ENCODE peak calls at places on chromosome 10, in four cellular contexts. One of them, this sample, is unnamed.

GRCh38 chr10:135601-136464 is 578 bp downstream of the ZMYND11 start:
- DNase-seq in GM23338: peak
- DNase-seq in IMR-90: peak
- DNase-seq in caudate nucleus: peak
- DNase-seq in this sample: peak

GRCh38 chr10:21329995-21330627 is 195.4 kb downstream of the SKIDA1 start:
- DNase-seq in IMR-90: peak
- DNase-seq in caudate nucleus: no peak
- DNase-seq in GM23338: no peak
- DNase-seq in this sample: no peak

GRCh38 chr10:77230194-77230593 is 407.4 kb downstream of the KCNMA1 start:
- DNase-seq in GM23338: no peak
- DNase-seq in caudate nucleus: no peak
- DNase-seq in IMR-90: peak
- DNase-seq in this sample: no peak

GRCh38 chr10:126969310-126969709 is 64.1 kb downstream of the DOCK1 start:
- DNase-seq in IMR-90: no peak
- DNase-seq in GM23338: peak
- DNase-seq in caudate nucleus: no peak
- DNase-seq in this sample: peak

GRCh38 chr10:104246981-104247380 is 7.7 kb upstream of the GSTO1 start:
- DNase-seq in GM23338: no peak
- DNase-seq in IMR-90: peak
- DNase-seq in caudate nucleus: no peak
- DNase-seq in this sample: no peak

GRCh38 chr10:131094406-131095108 is 217.0 kb downstream of the TCERG1L start:
- DNase-seq in IMR-90: no peak
- DNase-seq in GM23338: peak
- DNase-seq in caudate nucleus: no peak
- DNase-seq in this sample: no peak

GRCh38 chr10:93006435-93007039 is 54.1 kb upstream of the CYP26C1 start:
- DNase-seq in caudate nucleus: no peak
- DNase-seq in GM23338: peak
- DNase-seq in IMR-90: peak
- DNase-seq in this sample: no peak

GRCh38 chr10:33719005-33719703 is 384.7 kb upstream of the NRP1 start:
- DNase-seq in IMR-90: no peak
- DNase-seq in GM23338: no peak
- DNase-seq in caudate nucleus: no peak
- DNase-seq in this sample: no peak

GRCh38 chr10:99466632-99467031 is 36.2 kb upstream of the GOT1 start:
- DNase-seq in GM23338: no peak
- DNase-seq in IMR-90: peak
- DNase-seq in caudate nucleus: no peak
- DNase-seq in this sample: no peak

GRCh38 chr10:86727992-86728559 is 28.3 kb upstream of the BMPR1A start:
- DNase-seq in GM23338: no peak
- DNase-seq in IMR-90: no peak
- DNase-seq in caudate nucleus: no peak
- DNase-seq in this sample: no peak

GRCh38 chr10:36202861-36203260 is 560.8 kb upstream of the FZD8 start:
- DNase-seq in IMR-90: no peak
- DNase-seq in caudate nucleus: no peak
- DNase-seq in GM23338: no peak
- DNase-seq in this sample: no peak

GRCh38 chr10:109940117-109940516 is 16.8 kb upstream of the XPNPEP1 start:
- DNase-seq in IMR-90: no peak
- DNase-seq in caudate nucleus: no peak
- DNase-seq in GM23338: no peak
- DNase-seq in this sample: no peak

GRCh38 chr10:99279626-99280111 is 44.0 kb upstream of the HPSE2 start:
- DNase-seq in IMR-90: peak
- DNase-seq in caudate nucleus: no peak
- DNase-seq in GM23338: no peak
- DNase-seq in this sample: no peak

GRCh38 chr10:124028700-124029487 is 64.5 kb downstream of the CHST15 start:
- DNase-seq in IMR-90: no peak
- DNase-seq in GM23338: no peak
- DNase-seq in caudate nucleus: no peak
- DNase-seq in this sample: no peak

GRCh38 chr10:48940372-48940771 is 732 bp upstream of the LRRC18 start:
- DNase-seq in caudate nucleus: no peak
- DNase-seq in IMR-90: no peak
- DNase-seq in GM23338: no peak
- DNase-seq in this sample: no peak

GRCh38 chr10:14936584-14936983 is 17.3 kb downstream of the DCLRE1C start:
- DNase-seq in caudate nucleus: no peak
- DNase-seq in IMR-90: no peak
- DNase-seq in GM23338: no peak
- DNase-seq in this sample: no peak

GRCh38 chr10:10726101-10726500 is 291.6 kb upstream of the CELF2 start:
- DNase-seq in GM23338: no peak
- DNase-seq in caudate nucleus: no peak
- DNase-seq in IMR-90: no peak
- DNase-seq in this sample: no peak

GRCh38 chr10:2173328-2173727 is 436.0 kb upstream of the ADARB2 start:
- DNase-seq in GM23338: no peak
- DNase-seq in IMR-90: no peak
- DNase-seq in caudate nucleus: no peak
- DNase-seq in this sample: no peak

GRCh38 chr10:100327007-100327700 is 2.9 kb downstream of the PKD2L1 start:
- DNase-seq in caudate nucleus: no peak
- DNase-seq in GM23338: no peak
- DNase-seq in IMR-90: peak
- DNase-seq in this sample: no peak

GRCh38 chr10:51667992-51668689 is 31.3 kb downstream of the CSTF2T start:
- DNase-seq in GM23338: no peak
- DNase-seq in IMR-90: peak
- DNase-seq in caudate nucleus: no peak
- DNase-seq in this sample: no peak

GRCh38 chr10:32865170-32865569 is 92.9 kb downstream of the ITGB1 start:
- DNase-seq in GM23338: no peak
- DNase-seq in caudate nucleus: no peak
- DNase-seq in IMR-90: no peak
- DNase-seq in this sample: no peak

GRCh38 chr10:115624448-115624847 is 531.3 kb downstream of the ATRNL1 start:
- DNase-seq in caudate nucleus: no peak
- DNase-seq in GM23338: no peak
- DNase-seq in IMR-90: no peak
- DNase-seq in this sample: no peak

GRCh38 chr10:102517553-102517952 is 13.8 kb downstream of the SUFU start:
- DNase-seq in GM23338: no peak
- DNase-seq in IMR-90: peak
- DNase-seq in caudate nucleus: no peak
- DNase-seq in this sample: no peak

GRCh38 chr10:84607044-84607443 is 278.7 kb downstream of the CCSER2 start:
- DNase-seq in caudate nucleus: no peak
- DNase-seq in IMR-90: no peak
- DNase-seq in GM23338: no peak
- DNase-seq in this sample: no peak

GRCh38 chr10:111522141-111522540 is 445.3 kb downstream of the ADRA2A start:
- DNase-seq in IMR-90: no peak
- DNase-seq in GM23338: no peak
- DNase-seq in caudate nucleus: no peak
- DNase-seq in this sample: no peak

GRCh38 chr10:50536617-50537252 is 87.0 kb downstream of the SGMS1 start:
- DNase-seq in GM23338: no peak
- DNase-seq in IMR-90: peak
- DNase-seq in caudate nucleus: no peak
- DNase-seq in this sample: no peak

GRCh38 chr10:73858013-73858708 is 16.2 kb downstream of the CAMK2G start:
- DNase-seq in caudate nucleus: no peak
- DNase-seq in IMR-90: no peak
- DNase-seq in GM23338: no peak
- DNase-seq in this sample: no peak
- H3K27ac ChIP-seq in caudate nucleus: peak
- H3K27ac ChIP-seq in IMR-90: no peak
- H3K27ac ChIP-seq in GM23338: peak
- H3K27ac ChIP-seq in this sample: no peak

DNA sequence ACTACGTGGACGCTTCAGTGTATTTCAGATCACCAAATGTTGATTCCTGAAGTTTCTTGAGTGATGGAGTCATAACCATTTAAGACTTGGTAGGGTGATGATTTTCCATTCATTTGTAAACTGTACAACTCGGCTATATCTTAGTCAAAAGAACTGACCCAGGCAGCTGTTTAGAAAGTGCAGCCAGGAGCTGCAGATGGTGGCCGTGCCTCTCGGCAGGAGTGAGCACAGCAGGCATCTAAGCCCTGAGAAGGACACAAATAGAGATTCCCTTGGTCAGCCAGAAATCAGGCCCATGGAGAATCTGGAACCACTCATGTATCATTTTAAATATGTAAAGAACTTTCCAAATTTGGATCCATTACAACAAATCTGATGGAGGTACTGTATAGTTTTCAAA is 177.0 kb upstream of the AKR1E2 start:
- DNase-seq in IMR-90: no peak
- DNase-seq in caudate nucleus: no peak
- DNase-seq in GM23338: no peak
- DNase-seq in this sample: no peak
- H3K27ac ChIP-seq in IMR-90: no peak
- H3K27ac ChIP-seq in caudate nucleus: no peak
- H3K27ac ChIP-seq in GM23338: no peak
- H3K27ac ChIP-seq in this sample: no peak

GRCh38 chr10:69087600-69088470 is at the start of gene SRGN:
- DNase-seq in IMR-90: peak
- DNase-seq in caudate nucleus: no peak
- DNase-seq in GM23338: no peak
- DNase-seq in this sample: no peak

GRCh38 chr10:69088801-69089501 is 1.0 kb downstream of the SRGN start:
- DNase-seq in caudate nucleus: no peak
- DNase-seq in IMR-90: peak
- DNase-seq in GM23338: no peak
- DNase-seq in this sample: no peak

GRCh38 chr10:69090687-69091450 is 3.0 kb downstream of the SRGN start:
- DNase-seq in IMR-90: no peak
- DNase-seq in caudate nucleus: no peak
- DNase-seq in GM23338: no peak
- DNase-seq in this sample: no peak

GRCh38 chr10:69088471-69088769 is 517 bp downstream of the SRGN start:
- DNase-seq in IMR-90: no peak
- DNase-seq in GM23338: no peak
- DNase-seq in caudate nucleus: no peak
- DNase-seq in this sample: no peak

DNA sequence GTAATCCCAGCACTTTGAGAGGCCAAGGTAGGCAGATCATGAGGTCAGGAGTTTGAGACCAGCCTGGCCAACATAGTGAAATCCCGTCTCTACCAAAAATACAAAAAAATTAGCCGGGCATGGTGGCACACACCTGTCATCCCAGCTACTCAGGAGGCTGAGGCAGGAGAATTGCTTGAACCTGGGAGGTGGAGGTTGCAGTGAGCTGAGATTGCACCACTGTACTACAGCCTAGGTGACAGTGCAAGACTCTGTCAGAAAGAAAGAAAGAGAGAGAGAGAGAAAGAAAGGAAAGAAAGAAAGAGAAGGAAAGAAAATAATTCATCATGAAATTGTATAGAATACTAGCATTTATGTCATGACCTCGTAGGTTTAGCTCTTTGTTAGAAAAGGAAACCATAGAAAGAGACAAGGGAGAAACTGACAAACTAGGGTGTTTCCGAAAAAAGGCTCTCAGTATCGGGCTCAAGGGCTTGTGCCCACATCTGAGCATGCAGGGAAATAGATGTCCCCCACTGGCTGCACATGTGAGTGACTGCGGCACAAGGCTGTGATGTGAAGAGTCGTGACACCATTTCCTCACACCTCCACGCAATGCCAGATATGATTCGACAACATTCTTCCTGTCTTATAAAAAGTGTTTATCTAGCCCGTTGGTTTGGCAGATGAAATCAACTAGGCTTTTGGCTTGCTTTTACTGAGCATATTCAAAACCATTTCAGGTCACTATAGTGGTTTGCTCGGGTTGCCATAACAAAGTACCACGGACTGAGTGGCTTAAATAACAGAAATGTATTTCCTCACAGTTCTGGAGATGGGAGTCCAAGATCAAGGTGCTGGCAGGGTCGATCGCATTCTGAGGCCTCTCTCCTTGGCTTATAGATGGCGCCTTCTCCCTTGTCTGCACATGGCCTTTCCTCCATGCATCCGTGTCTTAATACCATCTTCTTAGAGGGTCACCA is 2.0 kb downstream of the SRGN start:
- DNase-seq in GM23338: no peak
- DNase-seq in caudate nucleus: no peak
- DNase-seq in IMR-90: peak
- DNase-seq in this sample: peak
- H3K27ac ChIP-seq in GM23338: no peak
- H3K27ac ChIP-seq in caudate nucleus: peak
- H3K27ac ChIP-seq in IMR-90: no peak
- H3K27ac ChIP-seq in this sample: peak

DNA sequence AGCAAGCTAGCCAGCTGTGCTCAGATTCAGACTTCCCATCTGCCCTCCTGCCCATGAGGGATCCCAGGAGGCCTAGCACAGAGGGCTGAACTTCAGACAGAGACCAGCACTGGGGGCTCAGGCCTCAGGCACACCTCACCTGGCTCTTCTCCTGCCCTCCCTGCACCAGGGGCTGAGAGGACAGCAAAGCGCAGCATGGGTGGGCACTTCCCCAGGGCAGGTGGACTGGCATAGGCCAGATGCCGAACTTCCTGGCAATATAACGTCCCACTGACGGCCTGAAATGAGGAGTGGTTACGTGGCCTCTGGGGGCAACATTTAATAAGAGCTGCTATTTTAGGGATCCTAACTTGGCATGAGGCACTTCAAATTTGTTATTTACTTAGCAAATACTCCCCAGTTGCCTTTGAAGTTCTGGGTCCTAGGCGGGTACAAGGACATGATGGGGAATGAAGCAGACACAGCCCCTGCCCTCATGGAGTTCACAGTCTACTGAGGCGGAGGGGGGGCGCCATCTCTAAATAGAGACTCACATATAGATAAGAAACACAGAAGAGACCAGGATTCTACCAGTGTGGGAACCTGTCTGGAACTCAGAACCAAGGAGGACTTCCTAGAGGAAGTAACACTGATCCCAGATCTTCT is 101.8 kb upstream of the ZMIZ1 start:
- DNase-seq in caudate nucleus: no peak
- DNase-seq in IMR-90: no peak
- DNase-seq in GM23338: no peak
- DNase-seq in this sample: no peak
- H3K27ac ChIP-seq in caudate nucleus: no peak
- H3K27ac ChIP-seq in IMR-90: no peak
- H3K27ac ChIP-seq in GM23338: no peak
- H3K27ac ChIP-seq in this sample: no peak

GRCh38 chr10:97689637-97690036 is 2.6 kb upstream of the AVPI1 start:
- DNase-seq in caudate nucleus: no peak
- DNase-seq in IMR-90: peak
- DNase-seq in GM23338: peak
- DNase-seq in this sample: no peak
- H3K27ac ChIP-seq in caudate nucleus: no peak
- H3K27ac ChIP-seq in IMR-90: peak
- H3K27ac ChIP-seq in GM23338: no peak
- H3K27ac ChIP-seq in this sample: no peak

GRCh38 chr10:62588116-62588515 is 213.9 kb downstream of the ZNF365 start:
- DNase-seq in GM23338: no peak
- DNase-seq in IMR-90: no peak
- DNase-seq in caudate nucleus: no peak
- DNase-seq in this sample: no peak
- H3K27ac ChIP-seq in GM23338: no peak
- H3K27ac ChIP-seq in IMR-90: no peak
- H3K27ac ChIP-seq in caudate nucleus: no peak
- H3K27ac ChIP-seq in this sample: no peak

This sample was measured in substantia nigra.